ENCODE peak calls at places on chromosomes 12 and 14, in nine cellular contexts. I, N, W, P, U, L, T, O and S are unnamed samples.

GRCh38 chr12:9951026-9951652 is 19.0 kb upstream of the CLEC2A start:
- DNase-seq in I (no peak), N (no peak), W (no peak), P (no peak), U (no peak), L (no peak), T (no peak), O (no peak), S (no peak)

GRCh38 chr12:54331-54730 is 12.2 kb upstream of the IQSEC3 start:
- DNase-seq in I (no peak), N (no peak), W (no peak), P (no peak), U (no peak), L (no peak), T (no peak), O (no peak), S (no peak)

GRCh38 chr12:39178837-39179236 is 264.1 kb downstream of the KIF21A start:
- DNase-seq in I (no peak), N (no peak), W (no peak), P (no peak), U (no peak), L (no peak), T (no peak), O (no peak), S (no peak)

GRCh38 chr12:109820921-109821381 is 12.2 kb downstream of the TRPV4 start:
- DNase-seq in I (peak), N (no peak), W (no peak), P (no peak), U (no peak), L (no peak), T (no peak), O (no peak), S (peak)

GRCh38 chr12:24596768-24597388 is 352.0 kb downstream of the BCAT1 start:
- DNase-seq in I (peak), N (no peak), W (no peak), P (peak), U (peak), L (no peak), T (no peak), O (no peak), S (peak)

GRCh38 chr12:65845751-65846537 is 21.7 kb downstream of the HMGA2 start:
- DNase-seq in I (peak), N (no peak), W (no peak), P (no peak), U (no peak), L (no peak), T (no peak), O (no peak), S (no peak)

GRCh38 chr12:11877869-11878780 is 192.6 kb upstream of the BCL2L14 start:
- DNase-seq in I (peak), N (no peak), W (no peak), P (peak), U (no peak), L (no peak), T (peak), O (peak), S (peak)

GRCh38 chr12:4505381-4505986 is 33.2 kb upstream of the RAD51AP1 start:
- DNase-seq in I (no peak), N (no peak), W (no peak), P (peak), U (no peak), L (no peak), T (no peak), O (no peak), S (no peak)

GRCh38 chr14:99270491-99271287 is 1.3 kb downstream of the BCL11B start:
- DNase-seq in I (no peak), N (peak), W (no peak), P (no peak), U (peak), L (no peak), T (no peak), O (no peak), S (no peak)

GRCh38 chr14:90554341-90554740 is 157.5 kb downstream of the CALM1 start:
- DNase-seq in I (peak), N (no peak), W (peak), P (no peak), U (no peak), L (peak), T (no peak), O (no peak), S (no peak)

GRCh38 chr12:53413485-53414215 is 10.0 kb upstream of the AMHR2 start:
- DNase-seq in I (no peak), N (no peak), W (no peak), P (peak), U (no peak), L (no peak), T (no peak), O (no peak), S (no peak)

GRCh38 chr12:1122803-1123202 is 131.8 kb downstream of the ERC1 start:
- DNase-seq in I (no peak), N (no peak), W (no peak), P (peak), U (no peak), L (no peak), T (no peak), O (no peak), S (no peak)

GRCh38 chr12:25283006-25283405 is 32.3 kb upstream of the KRAS start:
- DNase-seq in I (no peak), N (no peak), W (no peak), P (peak), U (no peak), L (no peak), T (no peak), O (no peak), S (no peak)

GRCh38 chr14:103111297-103111981 is 11.8 kb upstream of the TNFAIP2 start:
- DNase-seq in I (no peak), N (no peak), W (no peak), P (no peak), U (no peak), L (no peak), T (no peak), O (no peak), S (no peak)

GRCh38 chr14:81400202-81400678 is at the start of gene STON2:
- DNase-seq in I (peak), N (no peak), W (no peak), P (peak), U (no peak), L (no peak), T (no peak), O (no peak), S (peak)

GRCh38 chr12:64560395-64561301 is 49.6 kb upstream of the RASSF3 start:
- DNase-seq in I (peak), N (no peak), W (no peak), P (peak), U (no peak), L (no peak), T (peak), O (peak), S (peak)

GRCh38 chr14:98941481-98941880 is 330.5 kb downstream of the BCL11B start:
- DNase-seq in I (no peak), N (no peak), W (no peak), P (no peak), U (no peak), L (no peak), T (no peak), O (no peak), S (no peak)

GRCh38 chr14:103504991-103505565 is 17.6 kb downstream of the CKB start:
- DNase-seq in I (no peak), N (no peak), W (no peak), P (no peak), U (no peak), L (no peak), T (no peak), O (peak), S (no peak)

GRCh38 chr14:28142400-28143015 is 624.1 kb upstream of the FOXG1 start:
- DNase-seq in I (peak), N (no peak), W (no peak), P (peak), U (no peak), L (no peak), T (no peak), O (no peak), S (peak)

GRCh38 chr12:53298154-53298553 is 1.3 kb upstream of the MYG1 start:
- DNase-seq in I (peak), N (no peak), W (no peak), P (peak), U (no peak), L (no peak), T (no peak), O (no peak), S (no peak)

GRCh38 chr12:117836476-117836875 is 132.3 kb downstream of the KSR2 start:
- DNase-seq in I (no peak), N (no peak), W (no peak), P (no peak), U (no peak), L (no peak), T (no peak), O (no peak), S (no peak)

GRCh38 chr14:72666610-72667009 is 227.3 kb downstream of the DPF3 start:
- DNase-seq in I (peak), N (no peak), W (no peak), P (peak), U (no peak), L (no peak), T (no peak), O (no peak), S (peak)

GRCh38 chr14:96905825-96906224 is 108.6 kb downstream of the VRK1 start:
- DNase-seq in I (peak), N (no peak), W (no peak), P (peak), U (no peak), L (no peak), T (no peak), O (no peak), S (peak)

GRCh38 chr14:39562175-39562574 is 129.9 kb upstream of the FBXO33 start:
- DNase-seq in I (no peak), N (no peak), W (no peak), P (no peak), U (no peak), L (no peak), T (no peak), O (no peak), S (no peak)

GRCh38 chr12:105775351-105775750 is 363.4 kb downstream of the NUAK1 start:
- DNase-seq in I (peak), N (no peak), W (no peak), P (peak), U (no peak), L (no peak), T (no peak), O (no peak), S (no peak)

GRCh38 chr14:52312872-52313492 is 1.1 kb upstream of the PTGER2 start:
- DNase-seq in I (no peak), N (no peak), W (no peak), P (peak), U (no peak), L (no peak), T (no peak), O (no peak), S (no peak)

GRCh38 chr12:10031771-10032175 is 1.3 kb downstream of the CLEC9A start:
- DNase-seq in I (peak), N (no peak), W (no peak), P (peak), U (no peak), L (no peak), T (peak), O (no peak), S (peak)

GRCh38 chr12:14613718-14614117 is 46.0 kb upstream of the PLBD1 start:
- DNase-seq in I (peak), N (no peak), W (no peak), P (no peak), U (peak), L (no peak), T (no peak), O (no peak), S (no peak)

GRCh38 chr12:45232771-45233372 is 17.0 kb downstream of the ANO6 start:
- DNase-seq in I (peak), N (no peak), W (no peak), P (peak), U (no peak), L (peak), T (peak), O (peak), S (peak)

GRCh38 chr14:93939304-93940229 is 12.4 kb downstream of the FAM181A start:
- DNase-seq in I (peak), N (peak), W (peak), P (peak), U (peak), L (peak), T (no peak), O (peak), S (peak)

GRCh38 chr12:65597527-65597926 is 226.8 kb upstream of the HMGA2 start:
- DNase-seq in I (no peak), N (no peak), W (no peak), P (peak), U (no peak), L (no peak), T (no peak), O (no peak), S (peak)

GRCh38 chr14:74019408-74019714 is 212 bp downstream of the BBOF1 start:
- DNase-seq in I (no peak), N (no peak), W (no peak), P (no peak), U (no peak), L (no peak), T (no peak), O (no peak), S (no peak)

GRCh38 chr14:20516921-20517320 is 11.6 kb downstream of the RNASE10 start:
- DNase-seq in I (peak), N (no peak), W (no peak), P (peak), U (no peak), L (no peak), T (no peak), O (no peak), S (peak)

GRCh38 chr14:96125536-96125935 is 79.1 kb upstream of the BDKRB2 start:
- DNase-seq in I (no peak), N (no peak), W (no peak), P (peak), U (no peak), L (peak), T (no peak), O (no peak), S (no peak)

GRCh38 chr14:37172024-37172869 is at the start of gene SLC25A21:
- DNase-seq in I (peak), N (peak), W (peak), P (peak), U (no peak), L (peak), T (peak), O (peak), S (peak)

GRCh38 chr14:101351769-101352168 is 209.5 kb upstream of the DIO3 start:
- DNase-seq in I (no peak), N (no peak), W (no peak), P (no peak), U (no peak), L (no peak), T (no peak), O (no peak), S (no peak)

DNA sequence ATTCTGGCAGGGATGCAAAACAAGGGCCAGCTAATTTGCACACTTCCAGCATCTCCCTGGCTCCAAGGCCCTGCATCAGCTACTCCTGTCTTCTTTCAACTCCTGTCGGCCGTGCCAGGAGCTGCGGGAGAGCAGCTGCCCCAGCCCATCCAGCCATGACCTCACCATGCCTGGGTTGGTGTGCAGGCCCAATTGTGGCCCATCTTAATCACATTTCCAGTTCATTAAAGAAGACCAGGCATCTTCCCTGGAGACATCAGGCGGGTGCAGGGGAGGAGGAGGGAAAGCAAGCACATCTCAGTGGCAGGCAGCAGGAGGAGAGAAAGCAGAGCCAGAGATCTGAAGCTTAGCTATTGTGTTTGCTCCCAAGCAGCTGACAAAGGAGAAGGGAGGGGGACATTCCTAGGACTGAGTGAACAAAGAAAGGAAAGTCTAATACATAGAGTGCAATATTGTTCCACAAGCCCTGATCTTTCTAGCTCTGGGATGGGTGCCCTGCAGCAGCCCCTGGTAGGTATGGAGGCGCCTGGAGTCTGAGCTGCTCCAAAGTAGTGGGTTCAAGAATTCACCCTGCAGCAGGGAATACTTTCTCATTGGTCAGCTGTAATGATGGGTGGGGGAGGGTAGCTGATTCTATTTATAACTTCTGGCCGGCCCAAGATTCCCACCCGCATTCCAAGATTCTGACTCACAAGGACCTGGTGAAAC is 40.1 kb downstream of the VWF start:
- DNase-seq in I (peak), N (no peak), W (no peak), P (peak), U (no peak), L (no peak), T (peak), O (no peak), S (peak)
- TF ChIP-seq CTCF in I (no peak), N (no peak), W (no peak), P (no peak), U (no peak), L (no peak), T (no peak), O (no peak), S (no peak)

GRCh38 chr12:112904571-112904970 is 2.2 kb upstream of the OAS1 start:
- DNase-seq in I (no peak), N (no peak), W (no peak), P (peak), U (no peak), L (no peak), T (no peak), O (no peak), S (peak)

GRCh38 chr12:112905451-112906089 is 1.2 kb upstream of the OAS1 start:
- DNase-seq in I (peak), N (no peak), W (no peak), P (peak), U (no peak), L (no peak), T (no peak), O (no peak), S (peak)

GRCh38 chr12:112907415-112908157 is 824 bp downstream of the OAS1 start:
- DNase-seq in I (no peak), N (no peak), W (no peak), P (no peak), U (peak), L (no peak), T (no peak), O (no peak), S (no peak)

GRCh38 chr12:112908548-112908947 is 1.8 kb downstream of the OAS1 start:
- DNase-seq in I (no peak), N (no peak), W (no peak), P (no peak), U (no peak), L (no peak), T (no peak), O (no peak), S (no peak)

GRCh38 chr12:112906712-112907414 is at the start of gene OAS1:
- DNase-seq in I (peak), N (no peak), W (no peak), P (peak), U (peak), L (peak), T (peak), O (no peak), S (peak)
- TF ChIP-seq CTCF in I (no peak), N (no peak), W (no peak), P (no peak), U (no peak), L (no peak), T (no peak), O (no peak), S (no peak)

GRCh38 chr14:35391388-35391710 is 13.2 kb downstream of the NFKBIA start:
- DNase-seq in I (no peak), N (no peak), W (no peak), P (no peak), U (no peak), L (no peak), T (no peak), O (no peak), S (no peak)
- TF ChIP-seq CTCF in I (no peak), N (no peak), W (no peak), P (no peak), U (no peak), L (no peak), T (no peak), O (no peak), S (no peak)

GRCh38 chr12:69566603-69567002 is 18.7 kb upstream of the CCT2 start:
- DNase-seq in I (no peak), N (no peak), W (no peak), P (no peak), U (no peak), L (no peak), T (no peak), O (no peak), S (no peak)
- TF ChIP-seq CTCF in I (peak), N (no peak), W (no peak), P (no peak), U (no peak), L (no peak), T (peak), O (no peak), S (no peak)

DNA sequence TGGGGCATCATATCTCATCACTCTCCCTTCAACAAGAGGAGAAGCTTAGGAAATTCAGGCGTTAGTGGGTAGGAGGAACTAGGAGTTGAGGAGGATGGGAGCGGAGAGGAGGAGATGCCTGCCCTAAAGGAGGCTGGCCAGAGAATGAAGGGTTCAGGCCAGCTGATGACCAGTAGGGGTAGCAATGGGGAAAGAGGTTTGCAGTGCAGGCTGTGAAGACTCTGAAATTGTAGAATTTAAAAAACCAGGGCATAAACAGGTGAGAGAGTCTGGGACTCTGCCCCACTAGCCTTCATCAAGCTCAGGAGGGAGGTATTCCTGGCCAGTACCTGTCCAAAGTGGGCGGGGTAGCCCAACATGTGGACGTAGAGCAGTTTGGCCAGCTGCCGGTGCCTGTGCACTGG is 807 bp downstream of the AP1G2 start:
- DNase-seq in I (peak), N (no peak), W (no peak), P (peak), U (no peak), L (no peak), T (no peak), O (no peak), S (no peak)
- TF ChIP-seq CTCF in I (no peak), N (no peak), W (peak), P (peak), U (no peak), L (no peak), T (no peak), O (no peak), S (peak)

GRCh38 chr12:27733052-27733656 is 22.5 kb downstream of the MRPS35 start:
- DNase-seq in I (peak), N (no peak), W (no peak), P (peak), U (peak), L (no peak), T (no peak), O (peak), S (peak)
- TF ChIP-seq CTCF in I (peak), N (peak), W (peak), P (peak), U (peak), L (peak), T (peak), O (peak), S (peak)

DNA sequence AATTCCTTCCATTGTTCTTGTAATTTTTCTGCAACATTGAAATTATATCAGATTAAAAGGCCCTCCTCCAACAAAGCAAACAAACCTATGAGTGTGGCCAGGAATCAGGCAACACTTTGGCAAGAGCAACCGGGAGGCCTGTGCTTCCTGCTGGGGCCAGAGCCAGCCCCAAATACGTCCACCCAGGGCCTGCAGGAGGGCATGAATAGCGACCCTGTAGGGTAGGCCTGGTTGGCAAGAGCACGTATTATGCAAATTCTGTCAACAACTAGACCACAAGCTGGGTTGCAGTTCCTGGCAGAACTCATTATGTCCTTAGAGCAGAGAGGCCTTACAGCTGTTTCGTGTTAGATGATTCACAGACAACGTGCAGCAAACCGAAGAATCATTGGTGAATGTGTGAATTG is 26.9 kb upstream of the LGALS3 start:
- DNase-seq in I (peak), N (peak), W (peak), P (peak), U (peak), L (peak), T (peak), O (peak), S (peak)
- TF ChIP-seq CTCF in I (no peak), N (no peak), W (no peak), P (no peak), U (no peak), L (no peak), T (no peak), O (no peak), S (no peak)

DNA sequence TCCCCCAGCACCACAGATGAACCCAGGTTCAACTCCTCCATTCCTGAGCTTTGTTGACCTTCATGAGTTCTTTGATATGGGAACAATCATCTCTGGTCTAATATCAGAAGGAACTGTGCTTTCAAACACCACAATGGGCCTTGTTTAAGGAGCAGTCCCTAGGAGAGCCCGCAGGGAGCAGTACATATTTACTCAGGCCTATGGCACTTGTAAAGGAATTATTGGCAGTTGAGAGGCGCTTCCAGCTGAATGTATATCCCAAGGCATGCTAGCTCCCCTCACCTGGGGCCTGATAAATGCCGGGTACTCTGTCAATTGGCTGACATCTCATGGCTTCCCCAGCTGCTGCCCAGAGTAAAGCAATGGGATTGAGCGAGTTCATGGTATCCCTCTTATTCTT is 76.2 kb downstream of the ZFP36L1 start:
- DNase-seq in I (no peak), N (no peak), W (no peak), P (no peak), U (no peak), L (no peak), T (no peak), O (no peak), S (no peak)
- TF ChIP-seq CTCF in I (no peak), N (peak), W (no peak), P (no peak), U (no peak), L (no peak), T (no peak), O (no peak), S (no peak)